ENCODE peak calls at places on chromosome 13, in four cellular contexts. I is body of pancreas, G is tibial artery, R is transverse colon. B is an unnamed sample.

GRCh38 chr13:108195861-108196260 is 19.5 kb downstream of the LIG4 start:
- DNase-seq in I (no peak), G (no peak), R (no peak), B (no peak)

GRCh38 chr13:107266657-107267056 is 698.7 kb upstream of the ARGLU1 start:
- DNase-seq in R (no peak), I (no peak), G (no peak), B (no peak)

GRCh38 chr13:107574517-107575215 is 640.7 kb downstream of the LIG4 start:
- DNase-seq in R (no peak), I (no peak), G (no peak), B (no peak)

GRCh38 chr13:19597523-19597922 is 35.9 kb upstream of the MPHOSPH8 start:
- DNase-seq in R (no peak), I (no peak), G (no peak), B (no peak)

GRCh38 chr13:49329831-49330545 is 82.3 kb downstream of the CDADC1 start:
- DNase-seq in R (no peak), I (no peak), G (no peak), B (no peak)

GRCh38 chr13:35514166-35514565 is 37.7 kb upstream of the MAB21L1 start:
- DNase-seq in I (no peak), G (no peak), R (no peak), B (no peak)

GRCh38 chr13:102799544-102800144 is 725 bp downstream of the BIVM start:
- DNase-seq in I (peak), R (peak), G (no peak), B (peak)

GRCh38 chr13:27372896-27373295 is 51.5 kb upstream of the GTF3A start:
- DNase-seq in R (peak), G (no peak), I (peak), B (no peak)

GRCh38 chr13:114042066-114042815 is 68.4 kb upstream of the C13orf46 start:
- DNase-seq in I (no peak), G (no peak), R (no peak), B (no peak)

GRCh38 chr13:51906581-51906980 is 44.8 kb downstream of the CCDC70 start:
- DNase-seq in R (peak), G (no peak), I (peak), B (no peak)

GRCh38 chr13:56356690-56357089 is 784.0 kb upstream of the PRR20A start:
- DNase-seq in I (no peak), R (no peak), G (no peak), B (no peak)

GRCh38 chr13:99124695-99125334 is 75.8 kb upstream of the UBAC2 start:
- DNase-seq in G (no peak), R (no peak), I (no peak), B (no peak)

GRCh38 chr13:99414048-99414995 is 87.0 kb upstream of the TM9SF2 start:
- DNase-seq in R (no peak), G (no peak), I (no peak), B (no peak)

GRCh38 chr13:23599083-23599925 is 29.1 kb downstream of the TNFRSF19 start:
- DNase-seq in G (no peak), R (no peak), I (no peak), B (no peak)

GRCh38 chr13:102234618-102235017 is 167.2 kb downstream of the FGF14 start:
- DNase-seq in R (no peak), I (no peak), G (no peak), B (no peak)

GRCh38 chr13:51996660-51997059 is 14.6 kb downstream of the ATP7B start:
- DNase-seq in I (no peak), G (no peak), R (no peak), B (no peak)

GRCh38 chr13:63124863-63125262 is 1709.2 kb upstream of the PCDH20 start:
- DNase-seq in I (no peak), G (no peak), R (no peak), B (no peak)
- TF ChIP-seq CTCF in I (no peak), G (no peak), R (no peak), B (peak)

DNA sequence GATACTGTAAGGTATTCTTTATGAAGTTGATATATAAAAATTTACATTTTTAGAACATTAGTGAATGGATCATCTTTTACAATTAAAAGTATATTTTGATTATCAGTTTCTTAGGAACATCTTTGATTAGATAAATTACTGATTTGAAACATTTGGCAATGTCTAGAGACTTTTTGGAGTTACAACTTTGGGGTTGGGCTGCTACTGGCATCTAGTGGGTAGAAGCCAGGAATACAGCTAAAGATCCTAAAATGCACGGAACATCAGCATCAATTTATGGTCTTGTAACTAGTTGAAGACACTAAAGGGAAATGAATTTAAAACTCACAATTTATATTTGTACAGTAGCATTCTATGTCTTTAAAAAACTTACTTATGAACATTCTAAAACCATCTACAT is 19.9 kb downstream of the POMP start:
- DNase-seq in G (no peak), I (no peak), R (no peak), B (no peak)
- TF ChIP-seq CTCF in G (no peak), I (no peak), R (no peak), B (no peak)

DNA sequence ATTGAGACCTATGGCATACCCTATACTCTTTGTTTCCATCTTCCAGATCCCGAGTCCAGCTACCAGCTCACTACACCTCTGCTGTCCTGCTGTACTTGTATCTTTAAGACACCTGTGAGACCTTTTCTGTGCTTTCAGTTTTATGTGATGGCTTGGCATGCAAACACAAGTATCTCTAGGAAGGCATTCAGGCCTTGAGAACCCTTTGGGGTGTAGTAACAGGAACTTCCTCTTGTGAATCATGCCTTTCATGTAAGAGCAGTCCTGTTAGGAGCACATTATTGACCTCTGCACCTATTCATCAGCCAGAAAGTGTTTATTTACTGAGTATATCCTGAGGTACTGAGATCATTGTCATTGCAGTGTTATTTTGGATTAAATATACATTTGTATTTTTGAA is 87.0 kb upstream of the HTR2A start:
- DNase-seq in G (no peak), R (no peak), I (no peak), B (no peak)
- TF ChIP-seq CTCF in G (no peak), R (no peak), I (no peak), B (no peak)

GRCh38 chr13:95698047-95698749 is 21.3 kb downstream of the DNAJC3 start:
- DNase-seq in I (no peak), G (no peak), R (no peak), B (no peak)
- TF ChIP-seq CTCF in I (peak), G (no peak), R (peak), B (peak)